ENCODE peak calls at places on chromosomes 5 and 9, in six cellular contexts. T is foreskin keratinocyte, D is PC-3, M is neural progenitor cell, I is IMR-90, K is cardiac muscle cell. Y is an unnamed sample.

GRCh38 chr9:27162045-27162444 is 53.0 kb downstream of the TEK start:
- DNase-seq in I (peak), D (no peak), K (no peak), M (no peak), T (no peak), Y (no peak)

GRCh38 chr9:69340631-69341030 is 15.6 kb downstream of the ENTREP1 start:
- DNase-seq in D (no peak), I (no peak), T (no peak), K (no peak), M (no peak), Y (no peak)

GRCh38 chr5:22567983-22568382 is 285.2 kb downstream of the CDH12 start:
- DNase-seq in T (no peak), K (no peak), D (no peak), I (peak), M (no peak), Y (no peak)

GRCh38 chr9:88378317-88378716 is 9.9 kb upstream of the SPIN1 start:
- DNase-seq in D (no peak), K (no peak), T (no peak), M (no peak), I (peak), Y (no peak)

GRCh38 chr5:140794594-140795258 is at the start of gene PCDHA2:
- DNase-seq in K (peak), I (no peak), T (no peak), D (no peak), M (peak), Y (no peak)

GRCh38 chr9:129509508-129509907 is 111.4 kb downstream of the C9orf50 start:
- DNase-seq in D (peak), M (no peak), K (no peak), T (no peak), I (peak), Y (no peak)

GRCh38 chr9:136239135-136239962 is 6.3 kb downstream of the QSOX2 start:
- DNase-seq in M (no peak), K (no peak), I (no peak), T (no peak), D (no peak), Y (no peak)

GRCh38 chr9:133256686-133257091 is 18.3 kb downstream of the ABO start:
- DNase-seq in D (no peak), T (no peak), K (no peak), I (no peak), M (no peak), Y (no peak)

GRCh38 chr5:115387816-115388215 is 91.4 kb upstream of the CCDC112 start:
- DNase-seq in I (no peak), D (no peak), M (no peak), K (no peak), T (no peak), Y (no peak)

GRCh38 chr5:173333900-173334685 is 5.9 kb upstream of the STC2 start:
- DNase-seq in I (peak), M (no peak), K (no peak), T (peak), D (peak), Y (no peak)

GRCh38 chr9:116549786-116550660 is 137.1 kb upstream of the TRIM32 start:
- DNase-seq in D (no peak), K (no peak), M (no peak), I (peak), T (no peak), Y (no peak)

GRCh38 chr5:122492675-122493074 is 180.6 kb downstream of the SNCAIP start:
- DNase-seq in M (peak), T (no peak), I (no peak), D (peak), K (no peak), Y (no peak)

GRCh38 chr5:111461261-111461671 is 51.1 kb downstream of the STARD4 start:
- DNase-seq in T (no peak), I (peak), D (peak), M (peak), K (peak), Y (no peak)

GRCh38 chr5:81253875-81254274 is 20.8 kb downstream of the CKMT2 start:
- DNase-seq in M (no peak), I (no peak), D (no peak), K (no peak), T (peak), Y (no peak)

GRCh38 chr9:123739387-123739786 is 190.5 kb downstream of the DENND1A start:
- DNase-seq in D (no peak), T (no peak), K (no peak), M (no peak), I (no peak), Y (no peak)

GRCh38 chr9:92392690-92393089 is 11.7 kb downstream of the OGN start:
- DNase-seq in K (no peak), D (no peak), M (no peak), T (no peak), I (peak), Y (no peak)

GRCh38 chr5:11224788-11225187 is 463.8 kb upstream of the DAP start:
- DNase-seq in D (no peak), K (no peak), T (no peak), M (no peak), I (no peak), Y (no peak)

GRCh38 chr9:92035687-92036410 is 79.4 kb downstream of the SPTLC1 start:
- DNase-seq in I (peak), T (no peak), K (no peak), M (no peak), D (no peak), Y (no peak)

GRCh38 chr9:86637515-86637914 is 283.3 kb upstream of the TUT7 start:
- DNase-seq in K (peak), M (peak), I (peak), T (no peak), D (no peak), Y (no peak)

GRCh38 chr5:149820012-149820411 is 89.9 kb downstream of the PPARGC1B start:
- DNase-seq in I (no peak), D (no peak), T (no peak), K (no peak), M (no peak), Y (no peak)

GRCh38 chr9:2743937-2744529 is 26.7 kb downstream of the KCNV2 start:
- DNase-seq in D (no peak), I (no peak), T (no peak), M (no peak), K (no peak), Y (no peak)

GRCh38 chr9:15531380-15531779 is 20.6 kb upstream of the PSIP1 start:
- DNase-seq in D (no peak), K (no peak), M (no peak), I (no peak), T (no peak), Y (no peak)

GRCh38 chr5:68464424-68464823 is 248.9 kb downstream of the PIK3R1 start:
- DNase-seq in T (no peak), K (no peak), M (no peak), D (peak), I (peak), Y (no peak)

GRCh38 chr5:36623832-36624231 is 17.4 kb downstream of the SLC1A3 start:
- DNase-seq in I (no peak), T (no peak), D (no peak), M (no peak), K (no peak), Y (no peak)

GRCh38 chr5:14400611-14401010 is 181.0 kb upstream of the OTULINL start:
- DNase-seq in D (no peak), K (no peak), M (no peak), I (no peak), T (no peak), Y (no peak)

GRCh38 chr9:93089481-93089991 is 6.5 kb upstream of the CARD19 start:
- DNase-seq in D (no peak), M (peak), K (no peak), I (no peak), T (no peak), Y (no peak)

GRCh38 chr5:107887181-107887580 is 216.4 kb upstream of the EFNA5 start:
- DNase-seq in I (no peak), K (no peak), T (no peak), D (no peak), M (no peak), Y (no peak)

GRCh38 chr9:21995652-21996275 is 1.2 kb downstream of the CDKN2B-AS1 start:
- DNase-seq in T (no peak), I (peak), D (peak), K (peak), M (peak), Y (no peak)

GRCh38 chr9:80285325-80285724 is 713.6 kb downstream of the TLE4 start:
- DNase-seq in D (peak), T (no peak), I (peak), K (peak), M (peak), Y (no peak)

GRCh38 chr5:15757103-15757502 is 257.1 kb downstream of the FBXL7 start:
- DNase-seq in K (no peak), D (no peak), M (no peak), T (no peak), I (peak), Y (no peak)

GRCh38 chr9:133632806-133633680 is 3.1 kb upstream of the DBH start:
- DNase-seq in D (no peak), M (no peak), K (peak), T (no peak), I (no peak), Y (no peak)

GRCh38 chr5:118882666-118883065 is 105.7 kb downstream of the DTWD2 start:
- DNase-seq in D (no peak), T (no peak), I (no peak), K (no peak), M (peak), Y (no peak)

GRCh38 chr9:131503626-131504465 is 1.1 kb downstream of the POMT1 start:
- DNase-seq in D (peak), M (peak), I (peak), T (peak), K (peak), Y (no peak)

GRCh38 chr9:134626576-134627416 is 14.8 kb upstream of the COL5A1 start:
- DNase-seq in T (no peak), I (peak), K (no peak), M (no peak), D (peak), Y (no peak)

GRCh38 chr5:113276001-113276400 is 158.8 kb downstream of the TSSK1B start:
- DNase-seq in K (no peak), D (no peak), M (peak), T (no peak), I (no peak), Y (no peak)
- H3K27ac ChIP-seq in K (peak), D (no peak), M (no peak), T (no peak), I (no peak), Y (no peak)

GRCh38 chr5:153623906-153624765 is 133.7 kb downstream of the GRIA1 start:
- DNase-seq in I (peak), K (no peak), T (peak), M (no peak), D (peak), Y (peak)
- H3K27ac ChIP-seq in I (no peak), K (no peak), T (peak), M (no peak), D (no peak), Y (peak)

GRCh38 chr9:76302543-76302942 is 91.7 kb downstream of the RFK start:
- DNase-seq in D (no peak), T (no peak), K (no peak), M (no peak), I (no peak), Y (no peak)

GRCh38 chr9:76296561-76297276 is 97.5 kb downstream of the RFK start:
- DNase-seq in T (no peak), I (no peak), D (no peak), M (no peak), K (no peak), Y (no peak)

GRCh38 chr9:76298497-76299144 is 95.6 kb downstream of the RFK start:
- DNase-seq in T (no peak), I (no peak), K (no peak), M (peak), D (no peak), Y (no peak)

GRCh38 chr9:76294301-76294700 is 99.9 kb downstream of the RFK start:
- DNase-seq in D (no peak), I (no peak), T (no peak), K (no peak), M (no peak), Y (no peak)

DNA sequence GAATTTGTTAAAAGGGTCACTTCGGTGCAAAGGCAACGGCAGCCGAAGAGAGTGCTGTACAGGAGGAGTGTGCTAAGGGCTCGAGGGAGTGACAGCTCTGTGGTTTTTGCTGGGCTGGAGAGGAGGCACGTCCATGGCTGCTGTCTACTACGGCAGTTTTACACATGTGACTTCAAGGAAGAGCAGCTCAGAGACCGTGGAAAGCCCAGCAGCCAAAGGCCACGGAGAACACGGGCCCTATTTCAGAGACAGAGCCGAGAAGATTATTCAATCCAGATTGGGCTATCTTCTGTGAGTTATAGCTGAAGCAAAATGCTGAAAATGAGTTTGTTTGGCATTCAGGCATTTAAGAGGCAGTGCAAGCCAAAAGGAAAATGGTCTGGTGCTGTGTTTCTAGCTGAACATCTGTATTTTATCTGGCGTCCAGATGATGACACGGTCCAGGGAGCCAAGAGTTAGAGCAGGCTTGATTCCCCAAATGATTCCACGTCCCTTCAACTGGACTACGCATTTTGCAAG is 96.4 kb downstream of the RFK start:
- DNase-seq in D (no peak), K (peak), M (no peak), I (peak), T (no peak), Y (no peak)
- H3K27ac ChIP-seq in D (no peak), K (no peak), M (no peak), I (peak), T (no peak), Y (no peak)

GRCh38 chr5:17258429-17258828 is 41.0 kb downstream of the BASP1 start:
- DNase-seq in M (no peak), I (peak), D (peak), T (no peak), K (no peak), Y (no peak)
- H3K27ac ChIP-seq in M (no peak), I (no peak), D (peak), T (no peak), K (no peak), Y (peak)

GRCh38 chr5:143230676-143230996 is 172.8 kb downstream of the NR3C1 start:
- DNase-seq in M (no peak), I (no peak), D (no peak), K (no peak), T (no peak), Y (no peak)
- H3K27ac ChIP-seq in M (no peak), I (no peak), D (no peak), K (no peak), T (peak), Y (no peak)

Y was measured in epithelial cell of prostate.